ENCODE peak calls at places on chromosomes 12 and 14, in four cellular contexts. N is neural crest cell, M is gastrocnemius medialis, F is thoracic aorta. Z is an unnamed sample.

GRCh38 chr12:21683115-21683514 is 25.5 kb upstream of the LDHB start:
- DNase-seq in N (no peak), F (no peak), M (no peak), Z (no peak)

GRCh38 chr12:104600790-104601739 is 144.3 kb downstream of the CHST11 start:
- DNase-seq in M (no peak), F (no peak), N (no peak), Z (no peak)

GRCh38 chr14:21097616-21098133 is 780 bp downstream of the ZNF219 start:
- DNase-seq in N (no peak), M (no peak), F (no peak), Z (no peak)

GRCh38 chr12:108519558-108519957 is 4.5 kb downstream of the FICD start:
- DNase-seq in N (no peak), M (no peak), F (no peak), Z (no peak)

GRCh38 chr14:104563742-104564615 is 15.6 kb upstream of the C14orf180 start:
- DNase-seq in N (peak; percentile 85), M (no peak), F (no peak), Z (peak; percentile 59)

GRCh38 chr14:68668028-68668427 is 124.8 kb downstream of the ZFP36L1 start:
- DNase-seq in M (no peak), F (no peak), N (no peak), Z (no peak)

GRCh38 chr12:53816360-53817020 is 64.7 kb upstream of the CISTR start:
- DNase-seq in M (no peak), N (no peak), F (no peak), Z (no peak)

GRCh38 chr14:55721353-55721752 is 141.3 kb downstream of the KTN1 start:
- DNase-seq in M (no peak), F (no peak), N (no peak), Z (no peak)

GRCh38 chr12:122100568-122100967 is 22.0 kb downstream of the MLXIP start:
- DNase-seq in N (no peak), M (no peak), F (no peak), Z (no peak)

GRCh38 chr12:123119808-123120207 is 31.1 kb downstream of the PITPNM2 start:
- DNase-seq in F (no peak), N (no peak), M (no peak), Z (no peak)

GRCh38 chr14:89365071-89365801 is 51.8 kb downstream of the FOXN3 start:
- DNase-seq in F (no peak), N (no peak), M (no peak), Z (no peak)

GRCh38 chr14:74218462-74218861 is 20.8 kb upstream of the VSX2 start:
- DNase-seq in M (no peak), F (no peak), N (no peak), Z (no peak)

GRCh38 chr14:55138091-55138490 is 9.0 kb downstream of the LGALS3 start:
- DNase-seq in N (no peak), M (no peak), F (no peak), Z (no peak)

GRCh38 chr12:2475984-2476383 is 318.8 kb upstream of the FKBP4 start:
- DNase-seq in F (no peak), M (no peak), N (no peak), Z (no peak)

GRCh38 chr12:117024961-117025480 is 74.2 kb downstream of the TESC start:
- DNase-seq in F (no peak), N (no peak), M (no peak), Z (no peak)

GRCh38 chr12:132284071-132284492 is 45.3 kb downstream of the GALNT9 start:
- DNase-seq in N (no peak), F (no peak), M (no peak), Z (no peak)

GRCh38 chr12:81759215-81759991 is at the start of gene PPFIA2:
- DNase-seq in F (no peak), N (peak; percentile 14), M (no peak), Z (peak; percentile 81)

Z was measured in SK-N-DZ.